ENCODE peak calls at places on chromosome 1, in four cellular contexts. J is cardiac fibroblast, O is tibial artery, T is HuH-7. C is an unnamed sample.

GRCh38 chr1:151282883-151283725 is 1.0 kb downstream of the ZNF687 start:
- DNase-seq in J (no peak), T (peak; percentile 33), O (peak; percentile 73), C (no peak)

GRCh38 chr1:201573030-201573429 is 34.1 kb downstream of the NAV1 start:
- DNase-seq in O (no peak), J (no peak), T (no peak), C (no peak)

GRCh38 chr1:216531308-216532239 is 108.3 kb upstream of the USH2A start:
- DNase-seq in T (peak; percentile 3), J (peak; percentile 39), O (no peak), C (peak; percentile 7)

GRCh38 chr1:80925130-80925780 is 875.5 kb upstream of the ADGRL2 start:
- DNase-seq in J (no peak), T (no peak), O (no peak), C (no peak)

GRCh38 chr1:151611288-151611790 is 511 bp upstream of the SNX27 start:
- DNase-seq in J (peak; percentile 84), O (no peak), T (no peak), C (no peak)

GRCh38 chr1:182259229-182259872 is 132.2 kb downstream of the GLUL start:
- DNase-seq in O (peak; percentile 67), J (peak; percentile 4), T (no peak), C (no peak)

GRCh38 chr1:156461781-156462647 is 38.6 kb downstream of the MEF2D start:
- DNase-seq in O (no peak), T (no peak), J (no peak), C (no peak)

GRCh38 chr1:215185067-215185620 is 102.6 kb downstream of the KCNK2 start:
- DNase-seq in O (no peak), T (no peak), J (no peak), C (no peak)

GRCh38 chr1:82323144-82323543 is 522.4 kb downstream of the ADGRL2 start:
- DNase-seq in T (peak; percentile 6), J (no peak), O (no peak), C (no peak)

GRCh38 chr1:110634455-110635281 is 28.5 kb upstream of the KCNA2 start:
- DNase-seq in J (peak; percentile 68), T (no peak), O (peak; percentile 80), C (no peak)

GRCh38 chr1:229191066-229191674 is 79.7 kb upstream of the RAB4A start:
- DNase-seq in J (peak; percentile 49), O (no peak), T (no peak), C (no peak)

GRCh38 chr1:153683853-153684252 is 5.4 kb downstream of the NPR1 start:
- DNase-seq in T (no peak), J (peak; percentile 34), O (no peak), C (no peak)

GRCh38 chr1:26015358-26015757 is 6.2 kb upstream of the EXTL1 start:
- DNase-seq in J (peak; percentile 67), T (no peak), O (no peak), C (no peak)

GRCh38 chr1:172343246-172344099 is 77.0 kb upstream of the C1orf105 start:
- DNase-seq in O (no peak), J (peak; percentile 93), T (no peak), C (peak; percentile 30)

GRCh38 chr1:41373373-41373772 is 12.1 kb downstream of the FOXO6 start:
- DNase-seq in T (no peak), O (no peak), J (no peak), C (no peak)

GRCh38 chr1:36885537-36886441 is 148.5 kb downstream of the GRIK3 start:
- DNase-seq in T (no peak), O (no peak), J (no peak), C (no peak)

GRCh38 chr1:212514782-212515181 is 82.1 kb downstream of the NENF start:
- DNase-seq in T (no peak), J (no peak), O (no peak), C (no peak)

GRCh38 chr1:27605796-27606707 is 2.1 kb upstream of the AHDC1 start:
- DNase-seq in T (no peak), J (peak; percentile 73), O (no peak), C (no peak)

GRCh38 chr1:58882322-58882951 is 98.6 kb upstream of the JUN start:
- DNase-seq in O (no peak), T (no peak), J (no peak), C (no peak)

GRCh38 chr1:185674201-185674600 is 60.0 kb upstream of the HMCN1 start:
- DNase-seq in T (peak; percentile 42), O (no peak), J (no peak), C (no peak)

GRCh38 chr1:215543191-215543606 is 23.9 kb upstream of the KCTD3 start:
- DNase-seq in J (peak; percentile 64), T (no peak), O (no peak), C (no peak)

GRCh38 chr1:101259744-101260148 is 22.9 kb downstream of the S1PR1 start:
- DNase-seq in O (no peak), J (peak; percentile 93), T (no peak), C (no peak)

GRCh38 chr1:198373376-198373775 is 167.1 kb downstream of the ATP6V1G3 start:
- DNase-seq in J (peak; percentile 53), T (no peak), O (no peak), C (no peak)

GRCh38 chr1:230909974-230910754 is 41.8 kb upstream of the C1orf198 start:
- DNase-seq in O (peak; percentile 87), J (no peak), T (no peak), C (no peak)

GRCh38 chr1:19872190-19872589 is 10.0 kb upstream of the OTUD3 start:
- DNase-seq in J (no peak), T (no peak), O (no peak), C (no peak)